ENCODE peak calls at places on chromosomes 6 and 20, in five cellular contexts. One of them, this sample, is unnamed.

GRCh38 chr20:25017257-25017803 is 24.8 kb upstream of the APMAP start:
- ATAC-seq in upper lobe of left lung: peak
- ATAC-seq in K562: no peak
- ATAC-seq in GM12878: no peak
- ATAC-seq in HepG2: peak
- ATAC-seq in this sample: no peak

GRCh38 chr20:3749689-3750639 is 17.5 kb downstream of the HSPA12B start:
- ATAC-seq in upper lobe of left lung: no peak
- ATAC-seq in HepG2: peak
- ATAC-seq in K562: peak
- ATAC-seq in GM12878: peak
- ATAC-seq in this sample: no peak

GRCh38 chr6:44298055-44298803 is 14.9 kb downstream of the AARS2 start:
- ATAC-seq in GM12878: peak
- ATAC-seq in upper lobe of left lung: no peak
- ATAC-seq in K562: peak
- ATAC-seq in HepG2: peak
- ATAC-seq in this sample: no peak

GRCh38 chr6:3805448-3806123 is 43.6 kb upstream of the FAM50B start:
- ATAC-seq in upper lobe of left lung: no peak
- ATAC-seq in GM12878: no peak
- ATAC-seq in K562: no peak
- ATAC-seq in HepG2: peak
- ATAC-seq in this sample: no peak

GRCh38 chr20:20010639-20011500 is 6.3 kb upstream of the NAA20 start:
- ATAC-seq in K562: no peak
- ATAC-seq in upper lobe of left lung: no peak
- ATAC-seq in HepG2: peak
- ATAC-seq in GM12878: no peak
- ATAC-seq in this sample: peak

GRCh38 chr20:18639501-18639979 is 51.7 kb downstream of the DTD1 start:
- ATAC-seq in GM12878: peak
- ATAC-seq in upper lobe of left lung: no peak
- ATAC-seq in HepG2: no peak
- ATAC-seq in K562: no peak
- ATAC-seq in this sample: no peak

GRCh38 chr6:56804996-56805395 is 149.9 kb upstream of the BEND6 start:
- ATAC-seq in HepG2: no peak
- ATAC-seq in upper lobe of left lung: no peak
- ATAC-seq in GM12878: no peak
- ATAC-seq in K562: no peak
- ATAC-seq in this sample: no peak

GRCh38 chr6:164098857-164099534 is 684.5 kb downstream of the QKI start:
- ATAC-seq in K562: peak
- ATAC-seq in GM12878: no peak
- ATAC-seq in upper lobe of left lung: peak
- ATAC-seq in HepG2: peak
- ATAC-seq in this sample: peak

GRCh38 chr20:4782373-4782772 is 60.7 kb downstream of the PRND start:
- ATAC-seq in GM12878: no peak
- ATAC-seq in HepG2: no peak
- ATAC-seq in upper lobe of left lung: no peak
- ATAC-seq in K562: no peak
- ATAC-seq in this sample: no peak

GRCh38 chr6:41028618-41029486 is 10.2 kb downstream of the UNC5CL start:
- ATAC-seq in K562: peak
- ATAC-seq in upper lobe of left lung: peak
- ATAC-seq in HepG2: peak
- ATAC-seq in GM12878: peak
- ATAC-seq in this sample: no peak

GRCh38 chr20:18058661-18059467 is 1.1 kb upstream of the OVOL2 start:
- ATAC-seq in upper lobe of left lung: peak
- ATAC-seq in GM12878: no peak
- ATAC-seq in HepG2: peak
- ATAC-seq in K562: no peak
- ATAC-seq in this sample: no peak

GRCh38 chr6:82138075-82138791 is 109.3 kb downstream of the IBTK start:
- ATAC-seq in GM12878: no peak
- ATAC-seq in K562: no peak
- ATAC-seq in HepG2: no peak
- ATAC-seq in upper lobe of left lung: no peak
- ATAC-seq in this sample: no peak

GRCh38 chr6:87197547-87197946 is 42.2 kb downstream of the ZNF292 start:
- ATAC-seq in K562: no peak
- ATAC-seq in HepG2: no peak
- ATAC-seq in GM12878: peak
- ATAC-seq in upper lobe of left lung: no peak
- ATAC-seq in this sample: no peak

GRCh38 chr6:1178590-1178989 is 133.3 kb upstream of the FOXQ1 start:
- ATAC-seq in upper lobe of left lung: no peak
- ATAC-seq in HepG2: peak
- ATAC-seq in K562: no peak
- ATAC-seq in GM12878: no peak
- ATAC-seq in this sample: no peak

GRCh38 chr6:18100296-18100695 is 22.2 kb downstream of the NHLRC1 start:
- ATAC-seq in upper lobe of left lung: no peak
- ATAC-seq in GM12878: no peak
- ATAC-seq in HepG2: peak
- ATAC-seq in K562: no peak
- ATAC-seq in this sample: no peak

GRCh38 chr20:59645316-59645715 is 41.0 kb downstream of the PHACTR3 start:
- ATAC-seq in K562: no peak
- ATAC-seq in GM12878: no peak
- ATAC-seq in upper lobe of left lung: no peak
- ATAC-seq in HepG2: peak
- ATAC-seq in this sample: no peak

GRCh38 chr20:7171911-7172310 is 404.4 kb downstream of the BMP2 start:
- ATAC-seq in HepG2: no peak
- ATAC-seq in GM12878: no peak
- ATAC-seq in upper lobe of left lung: no peak
- ATAC-seq in K562: no peak
- ATAC-seq in this sample: no peak

GRCh38 chr6:83199173-83199864 is 6.2 kb downstream of the RWDD2A start:
- ATAC-seq in HepG2: no peak
- ATAC-seq in upper lobe of left lung: no peak
- ATAC-seq in GM12878: peak
- ATAC-seq in K562: no peak
- ATAC-seq in this sample: no peak

GRCh38 chr6:16471222-16471784 is 232.9 kb downstream of the GMPR start:
- ATAC-seq in upper lobe of left lung: no peak
- ATAC-seq in HepG2: no peak
- ATAC-seq in K562: no peak
- ATAC-seq in GM12878: peak
- ATAC-seq in this sample: no peak

GRCh38 chr20:52675414-52675813 is 296.7 kb upstream of the TSHZ2 start:
- ATAC-seq in upper lobe of left lung: no peak
- ATAC-seq in HepG2: no peak
- ATAC-seq in GM12878: no peak
- ATAC-seq in K562: no peak
- ATAC-seq in this sample: no peak

GRCh38 chr6:122788663-122789062 is 395 bp upstream of the SMPDL3A start:
- ATAC-seq in GM12878: no peak
- ATAC-seq in upper lobe of left lung: no peak
- ATAC-seq in HepG2: no peak
- ATAC-seq in K562: no peak
- ATAC-seq in this sample: no peak

GRCh38 chr20:4829494-4830211 is 107.9 kb downstream of the PRND start:
- ATAC-seq in upper lobe of left lung: peak
- ATAC-seq in HepG2: no peak
- ATAC-seq in GM12878: no peak
- ATAC-seq in K562: no peak
- ATAC-seq in this sample: peak

GRCh38 chr20:8757146-8757545 is 311.7 kb upstream of the PLCB4 start:
- ATAC-seq in GM12878: peak
- ATAC-seq in K562: no peak
- ATAC-seq in upper lobe of left lung: no peak
- ATAC-seq in HepG2: no peak
- ATAC-seq in this sample: peak

GRCh38 chr20:4341804-4342560 is 326.6 kb upstream of the RNF24 start:
- ATAC-seq in upper lobe of left lung: no peak
- ATAC-seq in K562: no peak
- ATAC-seq in GM12878: no peak
- ATAC-seq in HepG2: no peak
- ATAC-seq in this sample: no peak

GRCh38 chr6:43491750-43492661 is 14.6 kb downstream of the TJAP1 start:
- ATAC-seq in HepG2: no peak
- ATAC-seq in K562: no peak
- ATAC-seq in GM12878: no peak
- ATAC-seq in upper lobe of left lung: peak
- ATAC-seq in this sample: peak

GRCh38 chr6:42294759-42295158 is 77.1 kb upstream of the MRPS10 start:
- ATAC-seq in upper lobe of left lung: no peak
- ATAC-seq in HepG2: no peak
- ATAC-seq in GM12878: no peak
- ATAC-seq in K562: no peak
- ATAC-seq in this sample: no peak

GRCh38 chr20:3679749-3680700 is 1.8 kb downstream of the ADAM33 start:
- ATAC-seq in GM12878: no peak
- ATAC-seq in K562: no peak
- ATAC-seq in HepG2: peak
- ATAC-seq in upper lobe of left lung: peak
- ATAC-seq in this sample: peak

GRCh38 chr20:5393218-5393870 is 76.6 kb upstream of the PROKR2 start:
- ATAC-seq in upper lobe of left lung: no peak
- ATAC-seq in GM12878: no peak
- ATAC-seq in K562: no peak
- ATAC-seq in HepG2: no peak
- ATAC-seq in this sample: no peak

DNA sequence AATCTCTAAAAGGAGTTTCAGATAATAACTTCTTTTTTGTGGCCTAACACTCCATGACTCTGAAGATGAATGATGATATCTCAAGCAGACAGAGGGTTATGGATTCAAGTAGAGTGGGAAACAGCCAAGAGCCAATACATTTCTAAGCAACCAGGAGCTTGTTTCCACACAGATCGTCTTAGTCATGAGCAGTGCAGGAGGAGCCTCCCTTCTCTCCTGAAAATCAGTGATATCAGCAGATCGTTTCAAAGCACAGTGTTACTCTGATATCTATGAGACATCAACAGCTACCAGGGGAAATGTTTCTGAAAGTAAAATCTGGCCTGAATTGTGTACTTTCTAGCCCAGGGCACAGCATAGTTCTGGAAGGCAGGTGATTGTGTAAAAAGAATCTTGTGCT is 11.5 kb downstream of the ADGRG6 start:
- ATAC-seq in HepG2: no peak
- ATAC-seq in upper lobe of left lung: peak
- ATAC-seq in K562: no peak
- ATAC-seq in GM12878: no peak
- ATAC-seq in this sample: no peak
- TF ChIP-seq POLR2AphosphoS5 in HepG2: no peak
- TF ChIP-seq POLR2AphosphoS5 in upper lobe of left lung: no peak
- TF ChIP-seq POLR2AphosphoS5 in K562: no peak
- TF ChIP-seq POLR2AphosphoS5 in GM12878: no peak
- TF ChIP-seq POLR2AphosphoS5 in this sample: no peak

GRCh38 chr20:62652051-62652893 is 10.0 kb downstream of the SLCO4A1 start:
- ATAC-seq in K562: peak
- ATAC-seq in GM12878: peak
- ATAC-seq in upper lobe of left lung: peak
- ATAC-seq in HepG2: peak
- ATAC-seq in this sample: peak
- H3K4me3 ChIP-seq in K562: no peak
- H3K4me3 ChIP-seq in GM12878: peak
- H3K4me3 ChIP-seq in upper lobe of left lung: peak
- H3K4me3 ChIP-seq in HepG2: peak
- H3K4me3 ChIP-seq in this sample: peak

DNA sequence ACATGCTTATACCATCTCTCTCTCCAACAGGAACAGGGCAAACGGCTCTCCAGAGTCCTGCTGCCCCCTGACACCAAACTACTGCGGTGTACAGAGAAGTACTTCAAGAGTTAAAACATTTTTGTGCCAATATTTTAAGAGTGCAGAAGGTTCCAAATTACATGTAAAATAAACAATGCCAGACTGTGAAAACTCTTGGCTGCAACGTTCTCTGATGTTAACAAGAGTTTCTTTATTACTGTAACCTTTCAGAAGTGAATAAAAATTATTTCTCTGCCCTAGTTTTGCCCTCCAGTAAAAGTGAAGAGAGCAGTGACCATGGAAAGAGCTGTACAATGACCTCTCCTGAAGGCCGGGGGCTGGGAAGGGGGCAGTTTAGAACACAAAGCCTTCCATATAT is 41.4 kb upstream of the FAM83C start:
- ATAC-seq in upper lobe of left lung: no peak
- ATAC-seq in GM12878: no peak
- ATAC-seq in HepG2: no peak
- ATAC-seq in K562: no peak
- ATAC-seq in this sample: no peak
- TF ChIP-seq EP300 in upper lobe of left lung: no peak
- TF ChIP-seq EP300 in GM12878: no peak
- TF ChIP-seq EP300 in HepG2: no peak
- TF ChIP-seq EP300 in K562: no peak
- TF ChIP-seq EP300 in this sample: no peak

DNA sequence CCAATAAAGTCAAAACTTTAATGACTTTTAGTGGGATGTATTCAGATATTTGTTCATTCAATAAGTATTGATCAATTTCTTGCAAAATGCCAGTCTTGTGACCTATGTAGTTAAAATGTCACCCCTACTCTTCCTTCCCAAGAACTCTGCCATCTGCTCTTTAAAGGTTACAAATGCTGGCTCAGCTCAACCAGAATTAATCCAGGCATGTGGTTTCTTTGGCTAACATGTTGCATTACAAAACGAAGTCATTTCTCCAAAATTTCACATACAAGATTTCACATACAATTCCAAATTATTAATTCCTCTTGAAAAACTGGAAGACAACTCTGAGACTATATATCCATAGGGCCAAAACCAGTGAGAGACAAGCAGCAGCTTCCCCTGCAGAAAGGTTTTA is 395.7 kb downstream of the PRKN start:
- ATAC-seq in HepG2: no peak
- ATAC-seq in K562: no peak
- ATAC-seq in upper lobe of left lung: no peak
- ATAC-seq in GM12878: no peak
- ATAC-seq in this sample: no peak
- TF ChIP-seq POLR2AphosphoS5 in HepG2: no peak
- TF ChIP-seq POLR2AphosphoS5 in K562: no peak
- TF ChIP-seq POLR2AphosphoS5 in upper lobe of left lung: no peak
- TF ChIP-seq POLR2AphosphoS5 in GM12878: no peak
- TF ChIP-seq POLR2AphosphoS5 in this sample: no peak

DNA sequence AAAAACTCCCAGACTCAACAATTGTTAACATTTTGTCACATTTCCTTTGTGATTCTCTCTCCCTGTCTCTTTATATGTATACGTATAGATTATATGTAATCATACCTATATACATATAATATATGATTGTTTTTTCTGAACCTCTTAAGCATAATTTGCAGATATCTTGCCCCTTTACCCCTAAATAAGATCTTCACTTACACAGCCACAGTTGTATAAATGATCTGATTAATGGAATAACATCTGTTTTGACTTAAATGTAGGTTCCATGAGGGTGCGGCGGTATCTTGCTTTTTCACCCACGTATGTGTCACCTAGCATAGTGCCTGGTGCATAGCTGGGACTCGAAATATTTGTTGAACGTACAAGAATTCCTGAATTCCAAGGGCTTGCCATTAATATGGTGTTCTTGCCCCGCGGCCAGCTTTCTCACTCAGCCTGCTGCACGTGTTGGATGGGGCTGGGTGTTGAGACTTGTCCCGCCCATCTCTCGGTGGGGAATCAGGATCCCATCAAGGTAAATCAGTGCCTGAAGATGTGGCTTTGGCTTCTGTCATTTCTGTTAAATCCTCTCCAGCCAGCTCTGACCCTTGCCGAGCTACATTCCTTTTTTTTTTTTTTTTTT is 10.4 kb upstream of the MANBAL start:
- ATAC-seq in upper lobe of left lung: no peak
- ATAC-seq in K562: no peak
- ATAC-seq in GM12878: no peak
- ATAC-seq in HepG2: no peak
- ATAC-seq in this sample: no peak
- H3K4me3 ChIP-seq in upper lobe of left lung: no peak
- H3K4me3 ChIP-seq in K562: no peak
- H3K4me3 ChIP-seq in GM12878: no peak
- H3K4me3 ChIP-seq in HepG2: no peak
- H3K4me3 ChIP-seq in this sample: no peak